ENCODE peak calls at places on chromosomes 12 and 14, in nine cellular contexts. One of them, this sample, is unnamed.

GRCh38 chr12:121222847-121223246 is 12.9 kb downstream of the P2RX4 start:
- DNase-seq in dermis blood vessel endothelial cell: no peak
- DNase-seq in GF-D8: no peak
- DNase-seq in stimulated activated CD4-positive, alpha-beta T cell treated with anti-CD3 and anti-CD28 coated beads, Interleukin-2, amount 100 ng/mL, for 4 hours: no peak
- DNase-seq in D341Med: no peak
- DNase-seq in iris pigment epithelial cell: no peak
- DNase-seq in NCI-H1694 treated with DMSO at 0.1 percent for 48 hours: no peak
- DNase-seq in mucosa of gallbladder: no peak
- DNase-seq in NB4: no peak
- DNase-seq in this sample: no peak

GRCh38 chr14:79730911-79731310 is 480.4 kb downstream of the DIO2 start:
- DNase-seq in dermis blood vessel endothelial cell: no peak
- DNase-seq in GF-D8: no peak
- DNase-seq in stimulated activated CD4-positive, alpha-beta T cell treated with anti-CD3 and anti-CD28 coated beads, Interleukin-2, amount 100 ng/mL, for 4 hours: no peak
- DNase-seq in D341Med: no peak
- DNase-seq in iris pigment epithelial cell: peak
- DNase-seq in NCI-H1694 treated with DMSO at 0.1 percent for 48 hours: no peak
- DNase-seq in mucosa of gallbladder: no peak
- DNase-seq in NB4: no peak
- DNase-seq in this sample: no peak

GRCh38 chr12:63151061-63151897 is at the start of gene AVPR1A:
- DNase-seq in dermis blood vessel endothelial cell: peak
- DNase-seq in GF-D8: no peak
- DNase-seq in stimulated activated CD4-positive, alpha-beta T cell treated with anti-CD3 and anti-CD28 coated beads, Interleukin-2, amount 100 ng/mL, for 4 hours: no peak
- DNase-seq in D341Med: peak
- DNase-seq in iris pigment epithelial cell: peak
- DNase-seq in NCI-H1694 treated with DMSO at 0.1 percent for 48 hours: no peak
- DNase-seq in mucosa of gallbladder: no peak
- DNase-seq in NB4: no peak
- DNase-seq in this sample: no peak

GRCh38 chr14:38855513-38855912 is 247.5 kb downstream of the SEC23A start:
- DNase-seq in dermis blood vessel endothelial cell: no peak
- DNase-seq in GF-D8: no peak
- DNase-seq in stimulated activated CD4-positive, alpha-beta T cell treated with anti-CD3 and anti-CD28 coated beads, Interleukin-2, amount 100 ng/mL, for 4 hours: no peak
- DNase-seq in D341Med: no peak
- DNase-seq in iris pigment epithelial cell: no peak
- DNase-seq in NCI-H1694 treated with DMSO at 0.1 percent for 48 hours: no peak
- DNase-seq in mucosa of gallbladder: no peak
- DNase-seq in NB4: no peak
- DNase-seq in this sample: no peak

GRCh38 chr14:73728106-73729014 is 14.2 kb upstream of the PNMA1 start:
- DNase-seq in dermis blood vessel endothelial cell: peak
- DNase-seq in GF-D8: peak
- DNase-seq in stimulated activated CD4-positive, alpha-beta T cell treated with anti-CD3 and anti-CD28 coated beads, Interleukin-2, amount 100 ng/mL, for 4 hours: peak
- DNase-seq in D341Med: peak
- DNase-seq in iris pigment epithelial cell: peak
- DNase-seq in NCI-H1694 treated with DMSO at 0.1 percent for 48 hours: peak
- DNase-seq in mucosa of gallbladder: peak
- DNase-seq in NB4: peak
- DNase-seq in this sample: peak

GRCh38 chr12:25761356-25761755 is 197.1 kb upstream of the RASSF8 start:
- DNase-seq in dermis blood vessel endothelial cell: no peak
- DNase-seq in GF-D8: no peak
- DNase-seq in stimulated activated CD4-positive, alpha-beta T cell treated with anti-CD3 and anti-CD28 coated beads, Interleukin-2, amount 100 ng/mL, for 4 hours: no peak
- DNase-seq in D341Med: no peak
- DNase-seq in iris pigment epithelial cell: no peak
- DNase-seq in NCI-H1694 treated with DMSO at 0.1 percent for 48 hours: no peak
- DNase-seq in mucosa of gallbladder: no peak
- DNase-seq in NB4: no peak
- DNase-seq in this sample: no peak

GRCh38 chr14:70642313-70643235 is 858 bp downstream of the TTC9 start:
- DNase-seq in dermis blood vessel endothelial cell: peak
- DNase-seq in GF-D8: no peak
- DNase-seq in stimulated activated CD4-positive, alpha-beta T cell treated with anti-CD3 and anti-CD28 coated beads, Interleukin-2, amount 100 ng/mL, for 4 hours: no peak
- DNase-seq in D341Med: peak
- DNase-seq in iris pigment epithelial cell: no peak
- DNase-seq in NCI-H1694 treated with DMSO at 0.1 percent for 48 hours: peak
- DNase-seq in mucosa of gallbladder: no peak
- DNase-seq in NB4: peak
- DNase-seq in this sample: no peak

GRCh38 chr14:20657216-20658211 is 16.0 kb upstream of the OR6S1 start:
- DNase-seq in dermis blood vessel endothelial cell: no peak
- DNase-seq in GF-D8: no peak
- DNase-seq in stimulated activated CD4-positive, alpha-beta T cell treated with anti-CD3 and anti-CD28 coated beads, Interleukin-2, amount 100 ng/mL, for 4 hours: no peak
- DNase-seq in D341Med: no peak
- DNase-seq in iris pigment epithelial cell: peak
- DNase-seq in NCI-H1694 treated with DMSO at 0.1 percent for 48 hours: no peak
- DNase-seq in mucosa of gallbladder: peak
- DNase-seq in NB4: no peak
- DNase-seq in this sample: no peak

GRCh38 chr14:57182760-57183503 is 85.8 kb downstream of the EXOC5 start:
- DNase-seq in dermis blood vessel endothelial cell: peak
- DNase-seq in GF-D8: no peak
- DNase-seq in stimulated activated CD4-positive, alpha-beta T cell treated with anti-CD3 and anti-CD28 coated beads, Interleukin-2, amount 100 ng/mL, for 4 hours: no peak
- DNase-seq in D341Med: peak
- DNase-seq in iris pigment epithelial cell: peak
- DNase-seq in NCI-H1694 treated with DMSO at 0.1 percent for 48 hours: peak
- DNase-seq in mucosa of gallbladder: no peak
- DNase-seq in NB4: peak
- DNase-seq in this sample: peak

GRCh38 chr12:49824886-49825285 is 3.3 kb downstream of the NCKAP5L start:
- DNase-seq in dermis blood vessel endothelial cell: peak
- DNase-seq in GF-D8: no peak
- DNase-seq in stimulated activated CD4-positive, alpha-beta T cell treated with anti-CD3 and anti-CD28 coated beads, Interleukin-2, amount 100 ng/mL, for 4 hours: no peak
- DNase-seq in D341Med: no peak
- DNase-seq in iris pigment epithelial cell: peak
- DNase-seq in NCI-H1694 treated with DMSO at 0.1 percent for 48 hours: no peak
- DNase-seq in mucosa of gallbladder: no peak
- DNase-seq in NB4: peak
- DNase-seq in this sample: peak

GRCh38 chr12:12722351-12723146 is 5.4 kb downstream of the CDKN1B start:
- DNase-seq in dermis blood vessel endothelial cell: peak
- DNase-seq in GF-D8: no peak
- DNase-seq in stimulated activated CD4-positive, alpha-beta T cell treated with anti-CD3 and anti-CD28 coated beads, Interleukin-2, amount 100 ng/mL, for 4 hours: no peak
- DNase-seq in D341Med: no peak
- DNase-seq in iris pigment epithelial cell: no peak
- DNase-seq in NCI-H1694 treated with DMSO at 0.1 percent for 48 hours: peak
- DNase-seq in mucosa of gallbladder: no peak
- DNase-seq in NB4: peak
- DNase-seq in this sample: no peak

GRCh38 chr14:23605931-23606585 is 27.5 kb upstream of the JPH4 start:
- DNase-seq in dermis blood vessel endothelial cell: no peak
- DNase-seq in GF-D8: no peak
- DNase-seq in stimulated activated CD4-positive, alpha-beta T cell treated with anti-CD3 and anti-CD28 coated beads, Interleukin-2, amount 100 ng/mL, for 4 hours: no peak
- DNase-seq in D341Med: no peak
- DNase-seq in iris pigment epithelial cell: no peak
- DNase-seq in NCI-H1694 treated with DMSO at 0.1 percent for 48 hours: no peak
- DNase-seq in mucosa of gallbladder: no peak
- DNase-seq in NB4: no peak
- DNase-seq in this sample: no peak

GRCh38 chr14:100486025-100486828 is 101.0 kb downstream of the BEGAIN start:
- DNase-seq in dermis blood vessel endothelial cell: peak
- DNase-seq in GF-D8: no peak
- DNase-seq in stimulated activated CD4-positive, alpha-beta T cell treated with anti-CD3 and anti-CD28 coated beads, Interleukin-2, amount 100 ng/mL, for 4 hours: peak
- DNase-seq in D341Med: peak
- DNase-seq in iris pigment epithelial cell: peak
- DNase-seq in NCI-H1694 treated with DMSO at 0.1 percent for 48 hours: peak
- DNase-seq in mucosa of gallbladder: peak
- DNase-seq in NB4: peak
- DNase-seq in this sample: peak

GRCh38 chr12:92030618-92031017 is 115.0 kb downstream of the BTG1 start:
- DNase-seq in dermis blood vessel endothelial cell: peak
- DNase-seq in GF-D8: no peak
- DNase-seq in stimulated activated CD4-positive, alpha-beta T cell treated with anti-CD3 and anti-CD28 coated beads, Interleukin-2, amount 100 ng/mL, for 4 hours: peak
- DNase-seq in D341Med: no peak
- DNase-seq in iris pigment epithelial cell: peak
- DNase-seq in NCI-H1694 treated with DMSO at 0.1 percent for 48 hours: no peak
- DNase-seq in mucosa of gallbladder: peak
- DNase-seq in NB4: peak
- DNase-seq in this sample: peak

GRCh38 chr12:57099766-57100165 is 10.9 kb downstream of the NAB2 start:
- DNase-seq in dermis blood vessel endothelial cell: no peak
- DNase-seq in GF-D8: no peak
- DNase-seq in stimulated activated CD4-positive, alpha-beta T cell treated with anti-CD3 and anti-CD28 coated beads, Interleukin-2, amount 100 ng/mL, for 4 hours: no peak
- DNase-seq in D341Med: no peak
- DNase-seq in iris pigment epithelial cell: no peak
- DNase-seq in NCI-H1694 treated with DMSO at 0.1 percent for 48 hours: no peak
- DNase-seq in mucosa of gallbladder: no peak
- DNase-seq in NB4: no peak
- DNase-seq in this sample: no peak

GRCh38 chr14:104877806-104878550 is 12.9 kb downstream of the CEP170B start:
- DNase-seq in dermis blood vessel endothelial cell: no peak
- DNase-seq in GF-D8: no peak
- DNase-seq in stimulated activated CD4-positive, alpha-beta T cell treated with anti-CD3 and anti-CD28 coated beads, Interleukin-2, amount 100 ng/mL, for 4 hours: no peak
- DNase-seq in D341Med: no peak
- DNase-seq in iris pigment epithelial cell: no peak
- DNase-seq in NCI-H1694 treated with DMSO at 0.1 percent for 48 hours: no peak
- DNase-seq in mucosa of gallbladder: no peak
- DNase-seq in NB4: no peak
- DNase-seq in this sample: no peak

GRCh38 chr14:22081352-22081751 is 407.7 kb upstream of the OR4E1 start:
- DNase-seq in dermis blood vessel endothelial cell: no peak
- DNase-seq in GF-D8: no peak
- DNase-seq in stimulated activated CD4-positive, alpha-beta T cell treated with anti-CD3 and anti-CD28 coated beads, Interleukin-2, amount 100 ng/mL, for 4 hours: no peak
- DNase-seq in D341Med: no peak
- DNase-seq in iris pigment epithelial cell: no peak
- DNase-seq in NCI-H1694 treated with DMSO at 0.1 percent for 48 hours: no peak
- DNase-seq in mucosa of gallbladder: no peak
- DNase-seq in NB4: no peak
- DNase-seq in this sample: no peak

GRCh38 chr12:72083096-72083825 is 144.6 kb downstream of the TPH2 start:
- DNase-seq in dermis blood vessel endothelial cell: no peak
- DNase-seq in GF-D8: no peak
- DNase-seq in stimulated activated CD4-positive, alpha-beta T cell treated with anti-CD3 and anti-CD28 coated beads, Interleukin-2, amount 100 ng/mL, for 4 hours: no peak
- DNase-seq in D341Med: no peak
- DNase-seq in iris pigment epithelial cell: no peak
- DNase-seq in NCI-H1694 treated with DMSO at 0.1 percent for 48 hours: peak
- DNase-seq in mucosa of gallbladder: no peak
- DNase-seq in NB4: no peak
- DNase-seq in this sample: no peak

GRCh38 chr12:97837401-97837800 is 374.8 kb downstream of the RMST start:
- DNase-seq in dermis blood vessel endothelial cell: no peak
- DNase-seq in GF-D8: no peak
- DNase-seq in stimulated activated CD4-positive, alpha-beta T cell treated with anti-CD3 and anti-CD28 coated beads, Interleukin-2, amount 100 ng/mL, for 4 hours: no peak
- DNase-seq in D341Med: no peak
- DNase-seq in iris pigment epithelial cell: peak
- DNase-seq in NCI-H1694 treated with DMSO at 0.1 percent for 48 hours: no peak
- DNase-seq in mucosa of gallbladder: no peak
- DNase-seq in NB4: peak
- DNase-seq in this sample: no peak

GRCh38 chr12:47547077-47547476 is 158.8 kb downstream of the RPAP3 start:
- DNase-seq in dermis blood vessel endothelial cell: peak
- DNase-seq in GF-D8: no peak
- DNase-seq in stimulated activated CD4-positive, alpha-beta T cell treated with anti-CD3 and anti-CD28 coated beads, Interleukin-2, amount 100 ng/mL, for 4 hours: no peak
- DNase-seq in D341Med: no peak
- DNase-seq in iris pigment epithelial cell: peak
- DNase-seq in NCI-H1694 treated with DMSO at 0.1 percent for 48 hours: no peak
- DNase-seq in mucosa of gallbladder: no peak
- DNase-seq in NB4: no peak
- DNase-seq in this sample: peak

GRCh38 chr14:56490379-56490778 is 89.2 kb upstream of the TMEM260 start:
- DNase-seq in dermis blood vessel endothelial cell: peak
- DNase-seq in GF-D8: no peak
- DNase-seq in stimulated activated CD4-positive, alpha-beta T cell treated with anti-CD3 and anti-CD28 coated beads, Interleukin-2, amount 100 ng/mL, for 4 hours: no peak
- DNase-seq in D341Med: no peak
- DNase-seq in iris pigment epithelial cell: peak
- DNase-seq in NCI-H1694 treated with DMSO at 0.1 percent for 48 hours: peak
- DNase-seq in mucosa of gallbladder: no peak
- DNase-seq in NB4: peak
- DNase-seq in this sample: peak

GRCh38 chr14:101253948-101254347 is 307.3 kb upstream of the DIO3 start:
- DNase-seq in dermis blood vessel endothelial cell: no peak
- DNase-seq in GF-D8: no peak
- DNase-seq in stimulated activated CD4-positive, alpha-beta T cell treated with anti-CD3 and anti-CD28 coated beads, Interleukin-2, amount 100 ng/mL, for 4 hours: no peak
- DNase-seq in D341Med: no peak
- DNase-seq in iris pigment epithelial cell: no peak
- DNase-seq in NCI-H1694 treated with DMSO at 0.1 percent for 48 hours: no peak
- DNase-seq in mucosa of gallbladder: peak
- DNase-seq in NB4: no peak
- DNase-seq in this sample: no peak

This sample was measured in dermis microvascular lymphatic vessel endothelial cell.